ENCODE peak calls at places on chromosome 17, in eight cellular contexts. E is upper lobe of right lung, M is GM23338, I is body of pancreas, T is HL-60, N is tibial nerve, U is RWPE1, G is PC-3. A is an unnamed sample.
A peak's percentile ranks its signal among the peaks of the same experiment; 100 is the strongest.

GRCh38 chr17:35537569-35538209 is at the start of gene SLFN12L:
- DNase-seq in E (no peak), M (no peak), I (no peak), T (no peak), N (no peak), U (no peak), G (no peak), A (no peak)

GRCh38 chr17:42673885-42674754 is 2.7 kb downstream of the PLEKHH3 start:
- DNase-seq in E (peak; percentile 81), M (peak; percentile 91), I (peak; percentile 62), T (no peak), N (no peak), U (peak; percentile 52), G (no peak), A (peak; percentile 65)

GRCh38 chr17:34313164-34313563 is 6.1 kb upstream of the CCL8 start:
- DNase-seq in E (no peak), M (no peak), I (no peak), T (no peak), N (no peak), U (no peak), G (no peak), A (no peak)

GRCh38 chr17:18377437-18378204 is at the start of gene EVPLL:
- DNase-seq in E (peak; percentile 94), M (no peak), I (no peak), T (peak; percentile 91), N (peak; percentile 23), U (peak; percentile 71), G (peak; percentile 81), A (no peak)

GRCh38 chr17:79400989-79401703 is 209.7 kb downstream of the RBFOX3 start:
- DNase-seq in E (peak; percentile 83), M (peak; percentile 80), I (peak; percentile 72), T (peak; percentile 57), N (peak; percentile 66), U (peak; percentile 84), G (peak; percentile 76), A (peak; percentile 79)

GRCh38 chr17:55383771-55384679 is 37.6 kb downstream of the MMD start:
- DNase-seq in E (no peak), M (no peak), I (no peak), T (no peak), N (no peak), U (no peak), G (no peak), A (peak; percentile 24)

GRCh38 chr17:7173687-7174602 is 5.2 kb downstream of the ASGR1 start:
- DNase-seq in E (peak; percentile 92), M (peak; percentile 96), I (peak; percentile 55), T (peak; percentile 50), N (peak; percentile 52), U (peak; percentile 29), G (no peak), A (peak; percentile 73)

GRCh38 chr17:37527249-37527851 is 37.7 kb downstream of the DUSP14 start:
- DNase-seq in E (no peak), M (peak; percentile 92), I (no peak), T (peak; percentile 20), N (no peak), U (peak; percentile 66), G (peak; percentile 67), A (no peak)

GRCh38 chr17:27868565-27868964 is 24.6 kb downstream of the LYRM9 start:
- DNase-seq in E (no peak), M (no peak), I (no peak), T (no peak), N (no peak), U (no peak), G (no peak), A (no peak)

GRCh38 chr17:9009737-9010136 is 11.6 kb upstream of the NTN1 start:
- DNase-seq in E (no peak), M (no peak), I (no peak), T (no peak), N (no peak), U (no peak), G (no peak), A (peak; percentile 21)

GRCh38 chr17:4006165-4006589 is 41.9 kb upstream of the ATP2A3 start:
- DNase-seq in E (peak; percentile 78), M (no peak), I (no peak), T (no peak), N (no peak), U (no peak), G (no peak), A (no peak)

GRCh38 chr17:43568506-43569082 is 22.5 kb upstream of the ETV4 start:
- DNase-seq in E (no peak), M (no peak), I (no peak), T (no peak), N (no peak), U (no peak), G (no peak), A (no peak)

GRCh38 chr17:74355065-74355464 is 6.6 kb downstream of the BTBD17 start:
- DNase-seq in E (no peak), M (no peak), I (no peak), T (no peak), N (no peak), U (no peak), G (no peak), A (no peak)

GRCh38 chr17:74358696-74359095 is 3.0 kb downstream of the BTBD17 start:
- DNase-seq in E (no peak), M (peak; percentile 38), I (no peak), T (no peak), N (no peak), U (no peak), G (no peak), A (no peak)

GRCh38 chr17:74354561-74354960 is 7.1 kb downstream of the BTBD17 start:
- DNase-seq in E (no peak), M (no peak), I (no peak), T (no peak), N (no peak), U (no peak), G (no peak), A (no peak)

GRCh38 chr17:74357466-74357809 is 4.2 kb downstream of the BTBD17 start:
- DNase-seq in E (no peak), M (peak; percentile 46), I (no peak), T (no peak), N (no peak), U (no peak), G (no peak), A (no peak)

DNA sequence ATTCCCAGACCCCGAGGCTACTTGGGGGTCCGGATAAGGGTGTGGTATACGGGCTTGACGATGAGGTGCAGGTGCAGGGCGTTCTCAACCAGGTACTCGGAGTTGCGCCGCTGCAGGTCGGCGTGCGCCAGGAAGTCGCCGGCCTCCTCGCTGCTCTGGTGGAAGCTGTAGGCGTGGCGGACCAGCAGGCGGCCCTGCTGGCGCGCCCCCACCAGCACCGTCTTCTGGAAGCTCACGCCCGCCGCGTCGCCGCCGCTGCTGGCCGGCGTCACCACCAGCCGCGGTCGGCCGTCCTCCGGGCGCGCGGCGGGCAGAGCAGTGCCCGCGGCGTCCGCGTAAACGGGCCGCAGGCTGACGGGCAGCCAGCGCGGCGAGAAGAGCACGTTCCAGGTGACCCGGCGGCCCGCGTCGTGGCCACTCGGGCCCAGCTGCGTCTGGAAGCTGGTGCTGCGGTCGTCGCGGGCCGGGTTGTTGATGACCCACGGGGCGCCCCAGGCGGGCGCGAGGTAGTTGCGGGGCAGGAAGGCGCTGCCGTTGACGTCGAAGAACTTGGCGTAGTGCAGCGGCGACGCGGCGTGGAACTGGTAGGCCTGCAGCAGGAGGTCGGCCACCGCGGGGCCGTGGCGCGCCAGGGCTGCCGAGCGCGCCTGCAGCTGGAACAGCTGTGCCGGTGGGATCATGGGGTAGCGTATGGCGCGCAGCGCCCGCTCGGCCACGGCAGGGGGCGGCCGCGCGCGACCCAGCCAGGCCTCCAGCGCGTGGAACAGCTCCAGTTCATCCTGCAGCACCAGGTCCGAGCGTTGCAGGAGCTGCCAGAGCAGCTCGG is 4.8 kb downstream of the BTBD17 start:
- DNase-seq in E (no peak), M (peak; percentile 78), I (no peak), T (no peak), N (no peak), U (no peak), G (peak; percentile 29), A (no peak)
- TF ChIP-seq CTCF in E (no peak), M (no peak), I (no peak), T (no peak), N (no peak), U (no peak), G (no peak), A (no peak)

GRCh38 chr17:65017375-65017774 is 39.2 kb downstream of the GNA13 start:
- DNase-seq in E (no peak), M (peak; percentile 37), I (no peak), T (no peak), N (no peak), U (no peak), G (no peak), A (no peak)
- H3K27ac ChIP-seq in E (no peak overlapping the region), M (no peak overlapping the region), I (no peak overlapping the region), T (no peak overlapping the region), N (no peak overlapping the region), U (peak overlapping the region; percentile 43), G (no peak overlapping the region), A (no peak overlapping the region)

DNA sequence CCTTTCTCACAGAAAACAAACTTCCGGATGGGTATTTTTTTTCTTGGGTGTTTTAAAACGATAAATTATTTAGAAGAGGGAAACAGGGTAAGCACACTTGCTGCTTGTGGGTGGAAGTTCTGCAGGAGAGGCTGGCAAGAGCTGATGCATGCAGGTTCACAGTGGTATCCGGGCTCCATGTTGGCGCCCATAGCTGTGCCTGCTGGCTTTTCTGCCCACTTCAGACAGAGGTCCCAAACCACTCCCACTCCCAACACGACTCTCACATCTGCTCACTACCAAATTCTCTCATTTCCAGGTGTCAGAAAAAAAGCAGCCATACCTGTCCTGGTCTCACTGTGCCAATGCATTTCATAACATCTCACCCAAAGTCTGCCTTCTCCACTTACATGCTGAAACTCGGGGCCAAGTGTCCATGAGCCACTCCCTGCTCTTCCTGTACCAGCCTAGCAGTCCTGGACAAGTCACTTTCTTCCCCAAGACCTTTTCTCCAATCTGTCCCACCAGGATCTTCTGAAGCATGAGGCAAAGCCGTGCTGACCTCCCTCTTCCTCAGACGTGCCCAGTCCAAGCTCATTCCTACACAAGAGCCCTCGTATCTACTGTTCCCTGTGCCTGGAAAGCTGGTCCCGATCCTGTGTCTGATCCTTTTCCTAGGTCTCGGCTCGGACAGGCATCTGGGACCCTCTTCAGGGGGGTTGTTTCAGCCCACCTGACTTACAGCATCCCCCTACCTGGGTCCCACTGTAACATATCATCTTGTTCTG is 1.5 kb downstream of the CD300LF start:
- DNase-seq in E (peak; percentile 57), M (no peak), I (no peak), T (no peak), N (no peak), U (no peak), G (no peak), A (no peak)
- TF ChIP-seq CTCF in E (no peak), M (no peak), I (no peak), T (no peak), N (no peak), U (no peak), G (no peak), A (no peak)

GRCh38 chr17:2179615-2180295 is 123.8 kb downstream of the SMG6 start:
- DNase-seq in E (no peak), M (no peak), I (peak; percentile 83), T (no peak), N (peak; percentile 98), U (no peak), G (no peak), A (peak; percentile 91)

GRCh38 chr17:2177235-2177811 is 122.4 kb downstream of the HIC1 start:
- DNase-seq in E (no peak), M (no peak), I (no peak), T (no peak), N (no peak), U (peak; percentile 34), G (no peak), A (no peak)

GRCh38 chr17:2176484-2177175 is 121.7 kb downstream of the HIC1 start:
- DNase-seq in E (no peak), M (no peak), I (no peak), T (no peak), N (no peak), U (no peak), G (no peak), A (no peak)

GRCh38 chr17:2180768-2181167 is 122.8 kb downstream of the SMG6 start:
- DNase-seq in E (no peak), M (no peak), I (no peak), T (no peak), N (no peak), U (no peak), G (no peak), A (no peak)

GRCh38 chr17:2178798-2179505 is 124.0 kb downstream of the HIC1 start:
- DNase-seq in E (no peak), M (no peak), I (no peak), T (no peak), N (no peak), U (no peak), G (no peak), A (no peak)
- H3K27ac ChIP-seq in E (peak overlapping the region; percentile 56), M (no peak overlapping the region), I (peak overlapping the region; percentile 46), T (no peak overlapping the region), N (peak overlapping the region; percentile 44), U (no peak overlapping the region), G (no peak overlapping the region), A (peak overlapping the region; percentile 57)

A was measured in tibial artery.